ENCODE peak calls at places on chromosomes 1 and 21, in eight cellular contexts. M is heart left ventricle, Z is cardiac muscle cell, S is tibial artery, W is thoracic aorta, O is Peyer's patch, C is astrocyte of the spinal cord, F is ascending aorta. A is an unnamed sample.

GRCh38 chr1:45516465-45516864 is 5.2 kb downstream of the PRDX1 start:
- DNase-seq in Z (no peak), S (no peak), M (no peak), W (no peak), F (no peak), O (no peak), C (no peak), A (no peak)

GRCh38 chr1:35561297-35561971 is 3.8 kb downstream of the NCDN start:
- DNase-seq in Z (no peak), W (no peak), C (no peak), O (no peak), M (no peak), S (no peak), F (no peak), A (no peak)

GRCh38 chr1:150760003-150760402 is 5.6 kb downstream of the CTSS start:
- DNase-seq in S (no peak), F (no peak), Z (no peak), M (no peak), O (no peak), C (no peak), W (no peak), A (no peak)

GRCh38 chr1:109641341-109641740 is 14.6 kb upstream of the GSTM4 start:
- DNase-seq in S (peak; percentile 52), Z (no peak), M (no peak), W (no peak), F (no peak), O (peak; percentile 21), C (no peak), A (no peak)

GRCh38 chr1:150154143-150154542 is 4.4 kb downstream of the PLEKHO1 start:
- DNase-seq in F (no peak), Z (peak; percentile 46), S (no peak), W (no peak), O (no peak), M (no peak), C (no peak), A (peak; percentile 57)

GRCh38 chr1:7409278-7409677 is 361.8 kb upstream of the VAMP3 start:
- DNase-seq in F (no peak), Z (no peak), S (peak; percentile 58), W (no peak), M (no peak), C (no peak), O (peak; percentile 52), A (peak; percentile 76)

GRCh38 chr1:10679521-10680220 is 116.8 kb downstream of the CASZ1 start:
- DNase-seq in C (peak; percentile 70), W (no peak), M (peak; percentile 59), S (no peak), O (no peak), Z (peak; percentile 65), F (no peak), A (no peak)

GRCh38 chr21:46191257-46191685 is 7.0 kb upstream of the SPATC1L start:
- DNase-seq in M (no peak), Z (peak; percentile 85), C (peak; percentile 74), F (no peak), O (no peak), W (no peak), S (peak; percentile 79), A (peak; percentile 67)

GRCh38 chr21:35359076-35359475 is 310.0 kb upstream of the RUNX1 start:
- DNase-seq in M (no peak), C (no peak), F (no peak), W (no peak), S (no peak), O (no peak), Z (peak; percentile 46), A (no peak)

GRCh38 chr21:46196733-46197132 is 12.5 kb upstream of the SPATC1L start:
- DNase-seq in C (no peak), O (peak; percentile 24), Z (no peak), M (no peak), F (no peak), W (no peak), S (peak; percentile 59), A (no peak)

GRCh38 chr1:36425791-36426190 is 24.5 kb downstream of the OSCP1 start:
- DNase-seq in M (no peak), W (no peak), O (no peak), C (no peak), Z (no peak), S (no peak), F (no peak), A (no peak)

GRCh38 chr1:53591924-53592323 is 132.7 kb downstream of the DMRTB1 start:
- DNase-seq in W (no peak), F (no peak), S (peak; percentile 47), C (no peak), O (no peak), Z (no peak), M (no peak), A (no peak)

GRCh38 chr1:99397029-99397428 is 132.7 kb downstream of the PLPPR4 start:
- DNase-seq in C (no peak), S (no peak), W (no peak), F (no peak), O (no peak), Z (peak; percentile 15), M (no peak), A (no peak)

GRCh38 chr1:218425647-218426342 is 80.7 kb downstream of the TGFB2 start:
- DNase-seq in M (no peak), O (no peak), S (no peak), W (no peak), F (no peak), Z (peak; percentile 83), C (peak; percentile 60), A (no peak)

GRCh38 chr1:157739229-157739901 is 37.6 kb downstream of the FCRL2 start:
- DNase-seq in Z (no peak), C (no peak), O (no peak), M (no peak), F (no peak), W (no peak), S (no peak), A (no peak)

GRCh38 chr1:86430376-86430775 is 6.4 kb downstream of the CLCA2 start:
- DNase-seq in M (no peak), O (no peak), S (no peak), C (no peak), Z (no peak), W (no peak), F (no peak), A (no peak)

GRCh38 chr1:117828206-117828605 is 101.2 kb downstream of the GDAP2 start:
- DNase-seq in M (peak; percentile 60), O (no peak), S (peak; percentile 96), Z (peak; percentile 63), C (peak; percentile 87), F (peak; percentile 70), W (peak; percentile 56), A (no peak)

DNA sequence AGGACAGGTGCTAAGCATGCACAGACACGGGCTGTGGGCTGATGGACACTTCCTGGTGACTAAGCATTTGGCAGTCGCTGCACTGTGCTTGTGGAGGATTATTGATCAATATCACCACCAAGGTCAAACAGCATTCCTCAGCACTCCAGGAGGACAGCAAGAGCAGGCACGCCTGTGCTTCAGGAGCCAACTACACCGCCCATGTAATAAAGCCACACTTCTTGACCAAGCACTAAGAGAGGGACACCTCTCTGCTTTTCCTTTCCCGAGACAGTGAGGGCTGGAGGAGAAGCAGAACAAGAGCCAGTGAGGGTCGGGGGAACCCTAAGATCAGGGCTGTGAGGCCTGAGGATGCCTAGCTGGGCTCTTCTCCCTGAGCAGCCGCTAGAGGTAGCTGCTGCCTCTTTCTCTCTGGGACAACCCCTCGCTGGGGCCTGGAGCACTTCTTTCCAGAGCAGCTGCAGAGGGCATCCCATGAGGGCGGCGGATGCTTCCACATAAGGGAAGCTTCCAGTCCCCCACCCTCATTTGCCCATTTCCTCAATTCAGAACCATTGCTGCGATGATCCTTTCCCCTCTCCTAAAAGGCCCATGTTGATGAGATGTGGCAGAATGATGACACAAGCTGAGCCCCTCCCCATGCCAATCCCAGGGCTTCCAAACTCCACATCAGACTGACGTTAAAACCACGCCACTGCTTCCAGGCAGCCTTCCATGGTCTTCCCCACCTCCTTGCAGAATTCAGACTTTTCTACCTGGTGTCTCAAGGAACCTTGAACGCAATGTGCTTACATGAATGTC is 19.1 kb downstream of the RAB7B start:
- DNase-seq in O (peak; percentile 65), M (peak; percentile 72), Z (peak; percentile 75), S (peak; percentile 70), W (no peak), C (peak; percentile 55), F (no peak), A (peak; percentile 92)
- TF ChIP-seq CTCF in O (peak; percentile 57), M (peak; percentile 81), Z (peak; percentile 93), S (peak; percentile 51), W (peak; percentile 59), C (peak; percentile 95), F (peak; percentile 60), A (no peak)

DNA sequence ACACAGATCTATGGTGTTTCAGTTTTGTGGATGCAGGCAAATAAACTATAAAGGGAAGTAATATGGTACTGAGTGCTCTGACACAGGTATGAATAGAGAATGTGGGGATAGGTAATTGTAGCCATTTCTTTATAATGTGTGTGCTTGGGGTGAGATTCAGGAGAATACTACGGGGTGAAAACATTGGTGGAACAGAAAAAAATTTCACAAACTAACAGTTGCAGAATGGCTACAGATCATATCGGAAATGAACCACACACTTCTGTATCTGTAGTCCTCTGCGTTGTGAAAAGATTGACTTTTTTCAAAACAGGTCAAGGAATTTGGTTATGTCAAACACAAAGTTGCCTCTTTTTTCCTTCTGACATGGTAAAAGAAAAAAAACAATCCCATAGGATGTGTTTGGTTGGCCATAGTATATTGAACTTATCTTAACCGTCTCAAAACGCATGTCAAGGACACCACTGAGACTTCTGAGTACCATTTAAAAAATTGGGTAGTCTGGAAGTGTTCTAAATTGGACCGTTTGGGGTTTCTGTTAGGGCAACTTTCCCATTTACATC is 1.1 kb upstream of the CDC73 start:
- DNase-seq in S (no peak), W (no peak), Z (no peak), C (no peak), F (no peak), O (no peak), M (no peak), A (no peak)
- H3K4me3 ChIP-seq in S (peak overlapping the region; percentile 80), W (peak overlapping the region; percentile 86), Z (no peak overlapping the region), C (no peak overlapping the region), F (no peak overlapping the region), O (no peak overlapping the region), M (peak overlapping the region; percentile 72), A (no peak overlapping the region)

GRCh38 chr1:183470147-183470960 is 1.9 kb upstream of the SMG7 start:
- DNase-seq in C (peak; percentile 77), M (peak; percentile 87), S (peak; percentile 91), F (peak; percentile 41), W (peak; percentile 67), Z (peak; percentile 76), O (peak; percentile 95), A (peak; percentile 78)

GRCh38 chr1:183473286-183473536 is 912 bp downstream of the SMG7 start:
- DNase-seq in W (no peak), S (no peak), M (no peak), F (no peak), Z (no peak), C (no peak), O (no peak), A (no peak)

GRCh38 chr1:183471748-183472487 is 381 bp upstream of the SMG7 start:
- DNase-seq in W (peak; percentile 95), F (peak; percentile 93), Z (peak; percentile 99), M (peak; percentile 99), C (peak; percentile 99), O (peak; percentile 96), S (peak; percentile 99), A (peak; percentile 99)

GRCh38 chr1:183472488-183473285 is at the start of gene SMG7:
- DNase-seq in C (no peak), O (peak; percentile 71), Z (peak; percentile 12), M (peak; percentile 50), W (peak; percentile 21), S (peak; percentile 76), F (no peak), A (peak; percentile 31)

GRCh38 chr1:183470961-183471747 is 1.1 kb upstream of the SMG7 start:
- DNase-seq in W (peak; percentile 36), Z (peak; percentile 83), F (peak; percentile 35), O (peak; percentile 83), M (peak; percentile 80), S (peak; percentile 85), C (peak; percentile 81), A (peak; percentile 55)
- TF ChIP-seq CTCF in W (no peak), Z (peak; percentile 1), F (no peak), O (peak; percentile 9), M (peak; percentile 5), S (no peak), C (no peak), A (no peak)

GRCh38 chr1:39379187-39379586 is 112.2 kb upstream of the BMP8A start:
- DNase-seq in Z (no peak), S (no peak), C (no peak), W (no peak), O (no peak), F (no peak), M (no peak), A (no peak)
- H3K4me3 ChIP-seq in Z (no peak overlapping the region), S (no peak overlapping the region), C (no peak overlapping the region), W (no peak overlapping the region), O (no peak overlapping the region), F (no peak overlapping the region), M (no peak overlapping the region), A (no peak overlapping the region)